ENCODE peak calls at places on chromosomes 4 and X, in eight cellular contexts. N is T-helper 1 cell, D is caudate nucleus, K is 8988T, A is H54, M is tibial nerve, U is AG10803, I is SK-N-DZ. Z is an unnamed sample.

GRCh38 chr4:188955066-188955465 is 815.8 kb downstream of the TRIML1 start:
- DNase-seq in M (no peak), U (no peak), A (no peak), K (no peak), I (no peak), N (no peak), D (no peak), Z (no peak)

GRCh38 chrX:102637561-102637960 is 13.7 kb upstream of the GPRASP1 start:
- DNase-seq in N (no peak), M (no peak), A (no peak), K (no peak), D (no peak), U (no peak), I (no peak), Z (no peak)

GRCh38 chr4:168882650-168883233 is 127.3 kb downstream of the CBR4 start:
- DNase-seq in U (peak), K (no peak), I (no peak), N (no peak), A (no peak), D (no peak), M (no peak), Z (no peak)

GRCh38 chrX:97740886-97741285 is 857.2 kb downstream of the RPA4 start:
- DNase-seq in A (no peak), K (no peak), M (no peak), I (no peak), U (no peak), N (no peak), D (no peak), Z (no peak)

GRCh38 chr4:20629180-20630115 is 70.8 kb upstream of the PACRGL start:
- DNase-seq in D (no peak), M (no peak), I (no peak), K (no peak), U (no peak), A (no peak), N (no peak), Z (no peak)

GRCh38 chrX:14064632-14065432 is 35.1 kb upstream of the GEMIN8 start:
- DNase-seq in A (no peak), D (no peak), K (no peak), N (no peak), U (no peak), I (no peak), M (no peak), Z (no peak)

GRCh38 chrX:118603981-118604380 is 108.4 kb downstream of the DOCK11 start:
- DNase-seq in N (no peak), U (peak), K (peak), D (peak), I (peak), A (peak), M (peak), Z (peak)

GRCh38 chrX:81195712-81196111 is 6.0 kb downstream of the HMGN5 start:
- DNase-seq in D (peak), M (peak), I (peak), K (no peak), N (peak), A (peak), U (peak), Z (no peak)

GRCh38 chr4:1295405-1296055 is 5.8 kb downstream of the MAEA start:
- DNase-seq in K (no peak), D (no peak), U (no peak), M (no peak), A (no peak), N (no peak), I (no peak), Z (no peak)

GRCh38 chr4:152448038-152448437 is 87.9 kb downstream of the FBXW7 start:
- DNase-seq in M (no peak), N (no peak), A (no peak), U (no peak), D (no peak), I (peak), K (no peak), Z (no peak)

GRCh38 chr4:155489261-155489660 is 112.5 kb upstream of the MAP9 start:
- DNase-seq in N (no peak), U (no peak), K (no peak), A (no peak), I (no peak), M (no peak), D (no peak), Z (no peak)

GRCh38 chr4:76689079-76689817 is 208.7 kb downstream of the SOWAHB start:
- DNase-seq in A (peak), D (no peak), I (peak), M (peak), U (peak), K (peak), N (no peak), Z (peak)

GRCh38 chrX:51876441-51876840 is 17.0 kb upstream of the MAGED1 start:
- DNase-seq in K (no peak), N (no peak), I (no peak), M (no peak), U (peak), A (no peak), D (no peak), Z (no peak)

GRCh38 chr4:176525576-176525975 is 205.8 kb downstream of the SPCS3 start:
- DNase-seq in I (no peak), A (no peak), D (no peak), K (no peak), N (no peak), U (no peak), M (no peak), Z (no peak)

GRCh38 chr4:90184560-90184959 is 57.4 kb downstream of the CCSER1 start:
- DNase-seq in A (no peak), I (no peak), K (no peak), D (no peak), U (no peak), M (no peak), N (no peak), Z (no peak)

GRCh38 chr4:8909548-8909947 is 37.9 kb upstream of the HMX1 start:
- DNase-seq in M (no peak), A (no peak), K (peak), D (no peak), I (no peak), U (no peak), N (no peak), Z (no peak)

GRCh38 chr4:42397635-42398447 is 553 bp downstream of the SHISA3 start:
- DNase-seq in U (no peak), K (peak), D (no peak), M (no peak), I (peak), A (no peak), N (peak), Z (no peak)

GRCh38 chrX:129522184-129523059 is 868 bp downstream of the SMARCA1 start:
- DNase-seq in A (peak), I (peak), U (peak), N (no peak), M (peak), K (no peak), D (peak), Z (peak)

GRCh38 chr4:3637326-3638016 is 105.2 kb upstream of the LRPAP1 start:
- DNase-seq in U (no peak), M (no peak), A (no peak), K (no peak), I (no peak), N (no peak), D (peak), Z (no peak)

GRCh38 chrX:49209434-49210251 is 9.7 kb upstream of the SYP start:
- DNase-seq in M (no peak), I (peak), N (no peak), U (no peak), K (no peak), A (no peak), D (peak), Z (no peak)

GRCh38 chr4:140251566-140251965 is 97.6 kb upstream of the MAML3 start:
- DNase-seq in D (no peak), I (no peak), N (no peak), K (no peak), U (no peak), A (no peak), M (no peak), Z (no peak)

GRCh38 chrX:70132877-70133302 is 357 bp upstream of the IGBP1 start:
- DNase-seq in A (no peak), M (no peak), K (no peak), D (no peak), N (no peak), I (no peak), U (no peak), Z (no peak)

Z was measured in frontal cortex.